ENCODE peak calls at places on chromosomes 4 and X, in seven cellular contexts. One of them, this sample, is unnamed.

GRCh38 chr4:67332627-67333026 is 212.7 kb downstream of the CENPC start:
- DNase-seq in psoas muscle: no peak
- DNase-seq in fibroblast of lung: no peak
- DNase-seq in OCI-LY7: peak
- DNase-seq in Calu3: peak
- DNase-seq in natural killer cell: no peak
- DNase-seq in neural crest cell: peak
- DNase-seq in this sample: peak

GRCh38 chr4:80335554-80336358 is at the start of gene CFAP299:
- DNase-seq in psoas muscle: peak
- DNase-seq in fibroblast of lung: peak
- DNase-seq in OCI-LY7: peak
- DNase-seq in Calu3: peak
- DNase-seq in natural killer cell: peak
- DNase-seq in neural crest cell: peak
- DNase-seq in this sample: peak

GRCh38 chrX:110944793-110945466 is 149.3 kb upstream of the CHRDL1 start:
- DNase-seq in psoas muscle: no peak
- DNase-seq in fibroblast of lung: peak
- DNase-seq in OCI-LY7: no peak
- DNase-seq in Calu3: no peak
- DNase-seq in natural killer cell: no peak
- DNase-seq in neural crest cell: no peak
- DNase-seq in this sample: no peak

GRCh38 chr4:6892190-6892908 is 17.3 kb upstream of the TBC1D14 start:
- DNase-seq in psoas muscle: peak
- DNase-seq in fibroblast of lung: peak
- DNase-seq in OCI-LY7: no peak
- DNase-seq in Calu3: no peak
- DNase-seq in natural killer cell: no peak
- DNase-seq in neural crest cell: peak
- DNase-seq in this sample: no peak

GRCh38 chrX:129318375-129318774 is 204.9 kb downstream of the SMARCA1 start:
- DNase-seq in psoas muscle: no peak
- DNase-seq in fibroblast of lung: peak
- DNase-seq in OCI-LY7: peak
- DNase-seq in Calu3: peak
- DNase-seq in natural killer cell: no peak
- DNase-seq in neural crest cell: peak
- DNase-seq in this sample: peak

GRCh38 chrX:45840411-45840950 is 639.8 kb upstream of the DIPK2B start:
- DNase-seq in psoas muscle: no peak
- DNase-seq in fibroblast of lung: peak
- DNase-seq in OCI-LY7: no peak
- DNase-seq in Calu3: no peak
- DNase-seq in natural killer cell: no peak
- DNase-seq in neural crest cell: no peak
- DNase-seq in this sample: no peak

GRCh38 chr4:154030747-154031146 is 241.9 kb upstream of the SFRP2 start:
- DNase-seq in psoas muscle: no peak
- DNase-seq in fibroblast of lung: no peak
- DNase-seq in OCI-LY7: no peak
- DNase-seq in Calu3: no peak
- DNase-seq in natural killer cell: no peak
- DNase-seq in neural crest cell: no peak
- DNase-seq in this sample: no peak

GRCh38 chrX:100658936-100659335 is 14.9 kb downstream of the SRPX2 start:
- DNase-seq in psoas muscle: no peak
- DNase-seq in fibroblast of lung: no peak
- DNase-seq in OCI-LY7: no peak
- DNase-seq in Calu3: no peak
- DNase-seq in natural killer cell: no peak
- DNase-seq in neural crest cell: no peak
- DNase-seq in this sample: no peak

GRCh38 chr4:22607382-22607781 is 85.4 kb upstream of the GBA3 start:
- DNase-seq in psoas muscle: peak
- DNase-seq in fibroblast of lung: peak
- DNase-seq in OCI-LY7: peak
- DNase-seq in Calu3: peak
- DNase-seq in natural killer cell: peak
- DNase-seq in neural crest cell: no peak
- DNase-seq in this sample: peak

GRCh38 chr4:87982446-87982845 is 6.9 kb downstream of the SPP1 start:
- DNase-seq in psoas muscle: no peak
- DNase-seq in fibroblast of lung: peak
- DNase-seq in OCI-LY7: no peak
- DNase-seq in Calu3: no peak
- DNase-seq in natural killer cell: no peak
- DNase-seq in neural crest cell: no peak
- DNase-seq in this sample: no peak

GRCh38 chrX:104270916-104271512 is 16.3 kb upstream of the ESX1 start:
- DNase-seq in psoas muscle: peak
- DNase-seq in fibroblast of lung: no peak
- DNase-seq in OCI-LY7: peak
- DNase-seq in Calu3: peak
- DNase-seq in natural killer cell: peak
- DNase-seq in neural crest cell: peak
- DNase-seq in this sample: peak

GRCh38 chrX:45077748-45078424 is 122.8 kb downstream of the DIPK2B start:
- DNase-seq in psoas muscle: no peak
- DNase-seq in fibroblast of lung: no peak
- DNase-seq in OCI-LY7: no peak
- DNase-seq in Calu3: no peak
- DNase-seq in natural killer cell: no peak
- DNase-seq in neural crest cell: no peak
- DNase-seq in this sample: no peak

GRCh38 chr4:114272226-114272625 is 292.8 kb upstream of the ARSJ start:
- DNase-seq in psoas muscle: no peak
- DNase-seq in fibroblast of lung: peak
- DNase-seq in OCI-LY7: no peak
- DNase-seq in Calu3: no peak
- DNase-seq in natural killer cell: no peak
- DNase-seq in neural crest cell: no peak
- DNase-seq in this sample: no peak

GRCh38 chrX:48826135-48826875 is at the start of gene ERAS:
- DNase-seq in psoas muscle: no peak
- DNase-seq in fibroblast of lung: no peak
- DNase-seq in OCI-LY7: no peak
- DNase-seq in Calu3: no peak
- DNase-seq in natural killer cell: no peak
- DNase-seq in neural crest cell: no peak
- DNase-seq in this sample: no peak

GRCh38 chr4:174210354-174210753 is 73.1 kb downstream of the FBXO8 start:
- DNase-seq in psoas muscle: no peak
- DNase-seq in fibroblast of lung: no peak
- DNase-seq in OCI-LY7: no peak
- DNase-seq in Calu3: no peak
- DNase-seq in natural killer cell: no peak
- DNase-seq in neural crest cell: no peak
- DNase-seq in this sample: no peak
- TF ChIP-seq CTCF in psoas muscle: no peak
- TF ChIP-seq CTCF in fibroblast of lung: no peak
- TF ChIP-seq CTCF in OCI-LY7: no peak
- TF ChIP-seq CTCF in Calu3: no peak
- TF ChIP-seq CTCF in natural killer cell: no peak
- TF ChIP-seq CTCF in neural crest cell: no peak
- TF ChIP-seq CTCF in this sample: no peak

GRCh38 chrX:133321441-133321840 is 93.8 kb downstream of the GPC4 start:
- DNase-seq in psoas muscle: no peak
- DNase-seq in fibroblast of lung: peak
- DNase-seq in OCI-LY7: no peak
- DNase-seq in Calu3: no peak
- DNase-seq in natural killer cell: no peak
- DNase-seq in neural crest cell: no peak
- DNase-seq in this sample: no peak

GRCh38 chrX:133323450-133323849 is 91.8 kb downstream of the GPC4 start:
- DNase-seq in psoas muscle: no peak
- DNase-seq in fibroblast of lung: no peak
- DNase-seq in OCI-LY7: no peak
- DNase-seq in Calu3: no peak
- DNase-seq in natural killer cell: no peak
- DNase-seq in neural crest cell: no peak
- DNase-seq in this sample: no peak

DNA sequence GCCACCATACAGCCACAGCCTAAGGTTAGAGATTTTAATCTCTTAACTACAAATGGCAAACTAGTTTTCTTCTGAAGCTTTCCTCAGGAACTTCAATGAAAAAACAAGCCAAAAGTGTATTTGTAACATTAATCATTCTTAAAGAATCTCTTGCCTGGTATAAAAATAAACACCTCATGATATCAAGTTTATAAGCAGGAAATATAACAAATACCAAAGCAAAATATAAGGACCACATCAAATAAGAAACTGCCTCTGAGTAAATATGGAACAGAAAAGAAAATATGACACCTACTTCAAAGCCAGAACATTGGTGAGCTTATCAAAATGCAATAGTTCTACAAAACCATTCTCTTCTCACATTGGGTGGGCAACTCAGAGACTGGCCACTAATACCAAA is 89.9 kb downstream of the GPC4 start:
- DNase-seq in psoas muscle: no peak
- DNase-seq in fibroblast of lung: peak
- DNase-seq in OCI-LY7: no peak
- DNase-seq in Calu3: no peak
- DNase-seq in natural killer cell: no peak
- DNase-seq in neural crest cell: no peak
- DNase-seq in this sample: no peak
- TF ChIP-seq CTCF in psoas muscle: no peak
- TF ChIP-seq CTCF in fibroblast of lung: no peak
- TF ChIP-seq CTCF in OCI-LY7: no peak
- TF ChIP-seq CTCF in Calu3: no peak
- TF ChIP-seq CTCF in natural killer cell: no peak
- TF ChIP-seq CTCF in neural crest cell: no peak
- TF ChIP-seq CTCF in this sample: no peak

GRCh38 chr4:175421506-175421905 is 390.6 kb downstream of the GPM6A start:
- DNase-seq in psoas muscle: no peak
- DNase-seq in fibroblast of lung: peak
- DNase-seq in OCI-LY7: no peak
- DNase-seq in Calu3: peak
- DNase-seq in natural killer cell: no peak
- DNase-seq in neural crest cell: no peak
- DNase-seq in this sample: no peak
- TF ChIP-seq CTCF in psoas muscle: no peak
- TF ChIP-seq CTCF in fibroblast of lung: no peak
- TF ChIP-seq CTCF in OCI-LY7: no peak
- TF ChIP-seq CTCF in Calu3: no peak
- TF ChIP-seq CTCF in natural killer cell: no peak
- TF ChIP-seq CTCF in neural crest cell: no peak
- TF ChIP-seq CTCF in this sample: no peak

GRCh38 chr4:97984545-97985131 is 158.6 kb downstream of the STPG2 start:
- DNase-seq in psoas muscle: no peak
- DNase-seq in fibroblast of lung: no peak
- DNase-seq in OCI-LY7: peak
- DNase-seq in Calu3: peak
- DNase-seq in natural killer cell: no peak
- DNase-seq in neural crest cell: no peak
- DNase-seq in this sample: peak

GRCh38 chr4:97990409-97990808 is 152.9 kb downstream of the STPG2 start:
- DNase-seq in psoas muscle: no peak
- DNase-seq in fibroblast of lung: no peak
- DNase-seq in OCI-LY7: no peak
- DNase-seq in Calu3: no peak
- DNase-seq in natural killer cell: no peak
- DNase-seq in neural crest cell: no peak
- DNase-seq in this sample: no peak

GRCh38 chr4:97987019-97987648 is 156.1 kb downstream of the STPG2 start:
- DNase-seq in psoas muscle: no peak
- DNase-seq in fibroblast of lung: peak
- DNase-seq in OCI-LY7: peak
- DNase-seq in Calu3: no peak
- DNase-seq in natural killer cell: no peak
- DNase-seq in neural crest cell: no peak
- DNase-seq in this sample: no peak
- TF ChIP-seq CTCF in psoas muscle: no peak
- TF ChIP-seq CTCF in fibroblast of lung: no peak
- TF ChIP-seq CTCF in OCI-LY7: peak
- TF ChIP-seq CTCF in Calu3: peak
- TF ChIP-seq CTCF in natural killer cell: no peak
- TF ChIP-seq CTCF in neural crest cell: peak
- TF ChIP-seq CTCF in this sample: no peak

This sample was measured in endothelial cell.